ENCODE peak calls at places on chromosomes 13 and 19, in seven cellular contexts. T is stomach, D is GM23338, P is breast epithelium, E is sigmoid colon, G is SK-N-SH, W is Panc1. S is an unnamed sample.

GRCh38 chr13:99431927-99432636 is 69.2 kb upstream of the TM9SF2 start:
- DNase-seq in T (no peak), D (no peak), P (no peak), E (no peak), G (no peak), W (no peak), S (no peak)

GRCh38 chr13:50713849-50714248 is 129.6 kb downstream of the DLEU7 start:
- DNase-seq in T (no peak), D (no peak), P (no peak), E (no peak), G (no peak), W (no peak), S (peak; percentile 5)

GRCh38 chr19:52997975-52998374 is 15.7 kb upstream of the ERVV-1 start:
- DNase-seq in T (no peak), D (peak; percentile 59), P (no peak), E (no peak), G (no peak), W (no peak), S (no peak)

GRCh38 chr13:51731759-51732158 is 72.2 kb downstream of the DHRS12 start:
- DNase-seq in T (no peak), D (no peak), P (no peak), E (no peak), G (no peak), W (no peak), S (no peak)

GRCh38 chr19:15464394-15465385 is at the start of gene RASAL3:
- DNase-seq in T (no peak), D (peak; percentile 49), P (no peak), E (no peak), G (no peak), W (no peak), S (peak; percentile 67)

GRCh38 chr13:102394158-102395053 is 7.4 kb downstream of the FGF14 start:
- DNase-seq in T (peak; percentile 90), D (peak; percentile 98), P (peak; percentile 93), E (peak; percentile 97), G (peak; percentile 95), W (peak; percentile 17), S (peak; percentile 80)

GRCh38 chr13:30049692-30050091 is 199.3 kb upstream of the UBL3 start:
- DNase-seq in T (no peak), D (no peak), P (no peak), E (no peak), G (no peak), W (no peak), S (no peak)

GRCh38 chr19:45446295-45446694 is 21.5 kb upstream of the FOSB start:
- DNase-seq in T (no peak), D (peak; percentile 71), P (no peak), E (no peak), G (peak; percentile 42), W (no peak), S (no peak)

GRCh38 chr13:47846886-47847285 is 154.2 kb downstream of the SUCLA2 start:
- DNase-seq in T (no peak), D (no peak), P (no peak), E (no peak), G (no peak), W (no peak), S (no peak)

GRCh38 chr13:23427342-23428182 is 5.9 kb downstream of the SACS start:
- DNase-seq in T (peak; percentile 43), D (no peak), P (no peak), E (peak; percentile 93), G (no peak), W (peak; percentile 77), S (no peak)

GRCh38 chr19:15296841-15297415 is 35.4 kb downstream of the BRD4 start:
- DNase-seq in T (no peak), D (no peak), P (no peak), E (no peak), G (no peak), W (no peak), S (no peak)

GRCh38 chr19:47755762-47756626 is 10.6 kb downstream of the NOP53 start:
- DNase-seq in T (no peak), D (no peak), P (no peak), E (no peak), G (no peak), W (no peak), S (no peak)

GRCh38 chr13:96766311-96766710 is 228.0 kb downstream of the OXGR1 start:
- DNase-seq in T (no peak), D (no peak), P (no peak), E (no peak), G (no peak), W (no peak), S (no peak)

GRCh38 chr19:3057275-3057714 is 5.0 kb downstream of the TLE5 start:
- DNase-seq in T (peak; percentile 93), D (no peak), P (peak; percentile 95), E (peak; percentile 97), G (no peak), W (no peak), S (no peak)

GRCh38 chr19:795691-796581 is 1.3 kb upstream of the PTBP1 start:
- DNase-seq in T (no peak), D (no peak), P (no peak), E (no peak), G (no peak), W (no peak), S (no peak)

GRCh38 chr19:38812841-38813320 is at the start of gene LGALS4:
- DNase-seq in T (peak; percentile 93), D (no peak), P (no peak), E (no peak), G (peak; percentile 23), W (no peak), S (no peak)

GRCh38 chr13:92251815-92252214 is 853.4 kb downstream of the GPC5 start:
- DNase-seq in T (no peak), D (no peak), P (no peak), E (no peak), G (no peak), W (no peak), S (no peak)

GRCh38 chr19:2785244-2786000 is at the start of gene THOP1:
- DNase-seq in T (peak; percentile 98), D (peak; percentile 100), P (peak; percentile 98), E (peak; percentile 99), G (peak; percentile 99), W (peak; percentile 84), S (peak; percentile 91)

GRCh38 chr13:64817721-64818120 is 2412.4 kb downstream of the PCDH9 start:
- DNase-seq in T (no peak), D (no peak), P (no peak), E (no peak), G (no peak), W (no peak), S (no peak)

GRCh38 chr13:44072536-44072935 is 192.8 kb downstream of the LACC1 start:
- DNase-seq in T (no peak), D (no peak), P (no peak), E (no peak), G (no peak), W (no peak), S (no peak)

GRCh38 chr13:32309812-32310706 is 5.1 kb downstream of the ZAR1L start:
- DNase-seq in T (no peak), D (peak; percentile 74), P (no peak), E (no peak), G (peak; percentile 47), W (peak; percentile 32), S (no peak)

GRCh38 chr19:5676105-5676671 is 4.1 kb downstream of the MICOS13 start:
- DNase-seq in T (no peak), D (no peak), P (no peak), E (no peak), G (no peak), W (no peak), S (no peak)

GRCh38 chr19:47391510-47392223 is 27.7 kb downstream of the MEIS3 start:
- DNase-seq in T (peak; percentile 82), D (peak; percentile 98), P (peak; percentile 79), E (peak; percentile 81), G (peak; percentile 82), W (peak; percentile 36), S (peak; percentile 64)

GRCh38 chr13:50805805-50806204 is 37.7 kb downstream of the DLEU7 start:
- DNase-seq in T (no peak), D (peak; percentile 9), P (no peak), E (no peak), G (no peak), W (no peak), S (no peak)

GRCh38 chr19:33558846-33559245 is 37.3 kb upstream of the PEPD start:
- DNase-seq in T (no peak), D (no peak), P (peak; percentile 31), E (peak; percentile 43), G (no peak), W (no peak), S (no peak)

GRCh38 chr13:21675095-21676007 is 4.5 kb downstream of the FGF9 start:
- DNase-seq in T (peak; percentile 40), D (peak; percentile 61), P (no peak), E (peak; percentile 63), G (peak; percentile 36), W (no peak), S (peak; percentile 19)

GRCh38 chr19:35294859-35295258 is 2.9 kb downstream of the MAG start:
- DNase-seq in T (no peak), D (no peak), P (no peak), E (no peak), G (no peak), W (no peak), S (no peak)

GRCh38 chr13:51959773-51960172 is 51.5 kb downstream of the ATP7B start:
- DNase-seq in T (no peak), D (peak; percentile 15), P (no peak), E (no peak), G (no peak), W (no peak), S (peak; percentile 33)

GRCh38 chr19:21328402-21328801 is 808 bp downstream of the ZNF708 start:
- DNase-seq in T (no peak), D (peak; percentile 65), P (no peak), E (no peak), G (peak; percentile 26), W (no peak), S (no peak)

GRCh38 chr19:48400018-48400742 is 6.7 kb downstream of the GRIN2D start:
- DNase-seq in T (peak; percentile 61), D (peak; percentile 99), P (no peak), E (peak; percentile 67), G (peak; percentile 65), W (no peak), S (no peak)

GRCh38 chr13:40391788-40392187 is 274.7 kb downstream of the FOXO1 start:
- DNase-seq in T (no peak), D (no peak), P (no peak), E (no peak), G (no peak), W (no peak), S (no peak)
- TF ChIP-seq POLR2AphosphoS5 in T (no peak), D (no peak), P (no peak), E (no peak), G (no peak), W (no peak), S (no peak)

GRCh38 chr19:10501971-10502523 is 1.1 kb downstream of the KEAP1 start:
- DNase-seq in T (peak; percentile 98), D (peak; percentile 58), P (peak; percentile 98), E (peak; percentile 90), G (peak; percentile 90), W (no peak), S (peak; percentile 67)
- TF ChIP-seq POLR2AphosphoS5 in T (peak; percentile 44), D (peak; percentile 44), P (no peak), E (peak; percentile 42), G (peak; percentile 53), W (no peak), S (no peak)

GRCh38 chr13:74162782-74163181 is 28.6 kb upstream of the KLF12 start:
- DNase-seq in T (no peak), D (no peak), P (no peak), E (no peak), G (no peak), W (no peak), S (no peak)
- TF ChIP-seq POLR2AphosphoS5 in T (no peak), D (no peak), P (no peak), E (no peak), G (no peak), W (no peak), S (no peak)

GRCh38 chr13:113836917-113837553 is 26.8 kb downstream of the GAS6 start:
- DNase-seq in T (peak; percentile 66), D (no peak), P (no peak), E (peak; percentile 88), G (peak; percentile 61), W (no peak), S (no peak)
- TF ChIP-seq POLR2AphosphoS5 in T (no peak), D (no peak), P (no peak), E (peak; percentile 56), G (peak; percentile 26), W (no peak), S (no peak)